ENCODE peak calls at places on chromosomes 6 and 20, in four cellular contexts. C, H, Y and W are unnamed samples.

GRCh38 chr6:100229512-100229911 is 235.2 kb downstream of the SIM1 start:
- DNase-seq in C (no peak), Y (no peak), H (no peak), W (no peak)

GRCh38 chr6:116450769-116451740 is 10.1 kb upstream of the CALHM6 start:
- DNase-seq in Y (peak), H (no peak), C (no peak), W (no peak)

GRCh38 chr6:43228951-43229802 is at the start of gene DNPH1:
- DNase-seq in C (peak), Y (peak), H (peak), W (peak)

GRCh38 chr6:55953384-55953783 is 78.0 kb upstream of the BMP5 start:
- DNase-seq in Y (no peak), C (no peak), H (peak), W (peak)

GRCh38 chr6:144661101-144661806 is 376.1 kb downstream of the UTRN start:
- DNase-seq in H (peak), Y (no peak), C (no peak), W (no peak)

GRCh38 chr6:48087448-48087847 is 23.5 kb downstream of the PTCHD4 start:
- DNase-seq in C (no peak), Y (no peak), H (no peak), W (no peak)

GRCh38 chr20:18058661-18059467 is 1.1 kb upstream of the OVOL2 start:
- DNase-seq in H (peak), C (no peak), Y (no peak), W (peak)

GRCh38 chr20:13029687-13030510 is 21.1 kb downstream of the SPTLC3 start:
- DNase-seq in H (no peak), Y (no peak), C (no peak), W (peak)

GRCh38 chr6:155795173-155795796 is 339.6 kb upstream of the NOX3 start:
- DNase-seq in H (no peak), Y (no peak), C (no peak), W (no peak)

GRCh38 chr6:29797966-29798365 is 29.7 kb upstream of the HLA-G start:
- DNase-seq in C (no peak), Y (no peak), H (no peak), W (no peak)

GRCh38 chr6:1708820-1709612 is 99.3 kb downstream of the FOXC1 start:
- DNase-seq in H (no peak), Y (no peak), C (no peak), W (no peak)

GRCh38 chr6:122709922-122710512 is 69.5 kb upstream of the FABP7 start:
- DNase-seq in Y (no peak), H (no peak), C (no peak), W (no peak)

GRCh38 chr6:168366473-168366872 is 46.9 kb upstream of the DACT2 start:
- DNase-seq in C (no peak), H (no peak), Y (no peak), W (no peak)

GRCh38 chr6:138428943-138429616 is 25.1 kb downstream of the HEBP2 start:
- DNase-seq in H (peak), Y (no peak), C (no peak), W (peak)